ENCODE peak calls at places on chromosomes 2 and 18, in seven cellular contexts. J is adrenal gland, L is brain microvascular endothelial cell, C is A549, B is SJCRH30, Z is astrocyte, P is substantia nigra. S is an unnamed sample.

GRCh38 chr2:178761759-178762371 is 45.4 kb downstream of the TTN start:
- DNase-seq in J (no peak), L (peak), C (peak), B (peak), Z (peak), P (no peak), S (peak)

GRCh38 chr18:28412521-28412920 is 235.6 kb upstream of the CDH2 start:
- DNase-seq in J (no peak), L (no peak), C (no peak), B (peak), Z (peak), P (no peak), S (no peak)

GRCh38 chr2:26033270-26033768 is 565 bp upstream of the RAB10 start:
- DNase-seq in J (peak), L (peak), C (peak), B (peak), Z (peak), P (peak), S (peak)

GRCh38 chr2:25539141-25539540 is 134.2 kb downstream of the DTNB start:
- DNase-seq in J (no peak), L (no peak), C (no peak), B (no peak), Z (peak), P (no peak), S (no peak)

GRCh38 chr2:229407170-229407569 is 136.1 kb upstream of the PID1 start:
- DNase-seq in J (peak), L (peak), C (peak), B (peak), Z (peak), P (peak), S (peak)

GRCh38 chr2:204880928-204881327 is 335.7 kb downstream of the PARD3B start:
- DNase-seq in J (no peak), L (no peak), C (no peak), B (no peak), Z (no peak), P (no peak), S (no peak)

GRCh38 chr18:48735856-48736255 is 197.0 kb downstream of the CTIF start:
- DNase-seq in J (no peak), L (no peak), C (no peak), B (no peak), Z (no peak), P (no peak), S (peak)

GRCh38 chr18:47595816-47596501 is 334.5 kb downstream of the SMAD2 start:
- DNase-seq in J (no peak), L (no peak), C (peak), B (peak), Z (no peak), P (no peak), S (no peak)

GRCh38 chr18:58570360-58571064 is 58.4 kb downstream of the ALPK2 start:
- DNase-seq in J (no peak), L (no peak), C (no peak), B (no peak), Z (no peak), P (no peak), S (no peak)

GRCh38 chr2:99878951-99879350 is 263.4 kb downstream of the AFF3 start:
- DNase-seq in J (no peak), L (peak), C (no peak), B (no peak), Z (peak), P (no peak), S (no peak)

DNA sequence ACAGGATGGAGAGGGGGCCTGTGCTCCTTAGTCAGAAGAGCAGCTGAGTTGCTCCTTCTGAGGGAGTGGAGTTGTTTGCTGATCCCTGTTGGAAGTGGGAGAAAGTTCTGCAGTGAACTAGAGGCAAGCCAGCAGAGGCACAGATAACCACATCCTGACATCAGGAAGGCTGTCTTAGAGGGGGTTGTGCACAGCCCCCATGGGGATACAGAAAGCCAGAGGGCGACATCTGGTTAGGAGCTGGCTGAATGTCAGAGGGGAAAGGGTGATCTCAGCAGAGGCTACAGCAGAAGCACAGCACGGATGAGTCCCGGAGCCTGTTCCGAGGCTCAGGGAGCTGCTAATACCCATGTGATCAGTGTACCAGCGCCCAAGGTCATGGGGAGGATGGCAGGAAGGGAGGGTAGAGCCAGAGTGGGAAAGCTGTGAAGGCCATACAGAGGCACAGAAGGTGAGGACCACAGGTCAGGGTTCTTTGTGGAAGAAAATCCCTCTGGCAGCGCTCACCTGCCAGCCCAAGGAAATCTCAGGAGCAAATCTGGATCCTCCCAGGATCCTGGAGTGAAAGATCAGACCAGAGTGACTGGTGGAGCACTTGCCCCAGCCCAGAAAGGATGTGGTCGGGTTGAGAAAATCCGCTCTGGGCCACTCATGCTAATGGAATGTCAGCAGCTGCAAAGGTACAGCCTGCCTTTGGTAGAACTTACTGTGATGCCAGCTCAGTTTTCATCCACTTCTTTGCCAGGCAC is 111.8 kb downstream of the STPG4 start:
- DNase-seq in J (peak), L (peak), C (peak), B (peak), Z (peak), P (no peak), S (peak)
- H3K27ac ChIP-seq in J (peak), L (peak), C (peak), B (peak), Z (peak), P (peak), S (peak)

GRCh38 chr2:55856936-55857335 is 66.6 kb downstream of the EFEMP1 start:
- DNase-seq in J (no peak), L (no peak), C (peak), B (no peak), Z (peak), P (no peak), S (peak)

GRCh38 chr2:55859875-55860274 is 63.7 kb downstream of the EFEMP1 start:
- DNase-seq in J (no peak), L (no peak), C (no peak), B (no peak), Z (no peak), P (no peak), S (no peak)

GRCh38 chr2:55862269-55862668 is 61.3 kb downstream of the EFEMP1 start:
- DNase-seq in J (no peak), L (peak), C (peak), B (no peak), Z (peak), P (no peak), S (no peak)

GRCh38 chr2:55861733-55862132 is 61.8 kb downstream of the EFEMP1 start:
- DNase-seq in J (no peak), L (no peak), C (no peak), B (no peak), Z (no peak), P (no peak), S (no peak)

DNA sequence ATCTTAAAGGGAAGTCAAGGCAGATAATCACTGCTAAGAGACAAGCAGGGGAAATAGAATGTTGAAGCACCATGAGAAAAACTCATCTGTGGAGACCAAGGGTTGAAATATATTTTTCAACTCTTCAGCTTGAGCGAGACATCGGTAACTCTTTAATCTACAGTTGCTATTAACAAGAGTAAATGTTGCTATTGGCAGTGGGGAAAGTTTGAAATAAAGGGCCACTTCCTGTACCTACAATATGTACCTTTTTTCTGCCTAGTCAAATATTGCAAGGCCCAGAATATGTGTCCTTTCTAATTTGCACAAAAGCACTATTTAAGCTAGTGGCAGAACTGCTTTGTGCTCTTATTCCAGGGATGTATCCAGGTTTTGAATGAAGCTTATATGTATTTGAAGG is 65.8 kb downstream of the EFEMP1 start:
- DNase-seq in J (no peak), L (no peak), C (no peak), B (no peak), Z (no peak), P (no peak), S (no peak)
- H3K27ac ChIP-seq in J (no peak), L (no peak), C (peak), B (no peak), Z (no peak), P (no peak), S (peak)

DNA sequence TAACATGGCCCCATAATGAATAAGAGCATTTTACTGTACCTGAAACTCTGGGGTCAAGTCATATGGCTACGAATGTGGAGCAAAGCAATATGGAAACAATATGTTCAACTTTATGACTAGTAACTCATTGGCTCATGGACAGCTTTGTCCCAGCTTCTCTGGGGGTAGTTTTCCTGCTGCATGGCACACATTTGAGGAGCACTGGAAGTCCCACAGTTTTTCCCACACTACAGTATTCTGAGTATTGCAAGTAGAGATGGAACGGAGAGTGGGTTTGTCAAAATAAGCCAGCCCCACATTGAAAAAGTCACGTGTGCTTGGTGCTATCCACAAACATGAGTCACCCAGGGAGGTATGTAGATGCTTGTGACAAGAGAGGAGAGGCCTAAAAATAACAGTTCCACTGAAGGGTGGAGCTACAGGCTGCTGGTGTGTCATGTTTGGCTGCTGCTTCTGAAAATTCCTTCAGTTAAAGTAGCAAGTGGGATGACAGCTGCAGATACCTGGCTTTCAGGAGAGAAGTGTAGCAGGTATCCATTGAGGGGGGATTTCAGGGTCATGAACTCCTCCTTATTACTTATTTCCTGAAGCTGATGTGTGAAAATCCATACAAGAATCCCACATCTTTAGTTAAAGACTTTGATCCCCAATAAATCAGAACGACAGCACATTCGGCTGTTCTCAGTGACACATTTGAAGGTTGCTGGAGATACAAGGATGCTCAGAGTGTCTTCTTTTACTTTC is 48.3 kb upstream of the CTAGE1 start:
- DNase-seq in J (peak), L (peak), C (peak), B (peak), Z (peak), P (no peak), S (peak)
- H3K27ac ChIP-seq in J (no peak), L (peak), C (peak), B (no peak), Z (peak), P (no peak), S (peak)

DNA sequence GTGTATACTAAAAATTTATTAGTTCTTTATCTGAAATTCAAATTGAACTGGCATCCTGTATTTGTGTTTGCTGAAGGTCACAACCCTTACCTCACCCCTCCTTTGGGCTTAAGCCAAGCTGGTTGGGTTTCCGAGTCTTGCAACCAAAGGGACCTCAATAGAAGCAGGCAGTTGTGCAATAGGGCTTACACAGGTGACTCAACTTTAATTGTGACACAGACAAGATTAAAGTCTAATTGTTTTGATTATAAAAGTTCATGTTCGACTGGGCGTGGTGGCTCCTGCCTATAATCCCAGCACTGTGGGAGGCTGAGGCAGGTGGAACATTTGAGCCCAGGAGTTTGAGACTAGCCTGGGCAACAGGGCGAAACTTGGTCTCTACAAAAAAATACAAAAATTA is 71.5 kb downstream of the RAB31 start:
- DNase-seq in J (peak), L (no peak), C (peak), B (no peak), Z (no peak), P (no peak), S (no peak)
- H3K27ac ChIP-seq in J (peak), L (no peak), C (peak), B (no peak), Z (no peak), P (no peak), S (no peak)

GRCh38 chr2:84960157-84960506 is 10.8 kb upstream of the KCMF1 start:
- DNase-seq in J (no peak), L (no peak), C (no peak), B (no peak), Z (no peak), P (no peak), S (no peak)

GRCh38 chr2:84959494-84960156 is 11.3 kb upstream of the KCMF1 start:
- DNase-seq in J (no peak), L (no peak), C (peak), B (peak), Z (no peak), P (no peak), S (peak)

GRCh38 chr2:84958135-84959044 is 12.6 kb upstream of the KCMF1 start:
- DNase-seq in J (peak), L (peak), C (peak), B (peak), Z (peak), P (no peak), S (peak)

GRCh38 chr2:84957771-84958134 is 13.2 kb upstream of the KCMF1 start:
- DNase-seq in J (no peak), L (no peak), C (no peak), B (no peak), Z (no peak), P (no peak), S (no peak)

GRCh38 chr2:84959045-84959493 is 11.9 kb upstream of the KCMF1 start:
- DNase-seq in J (no peak), L (peak), C (peak), B (peak), Z (peak), P (no peak), S (peak)
- H3K27ac ChIP-seq in J (no peak), L (peak), C (peak), B (no peak), Z (peak), P (no peak), S (peak)

GRCh38 chr2:98702127-98702802 is 28.7 kb downstream of the MGAT4A start:
- DNase-seq in J (peak), L (no peak), C (no peak), B (no peak), Z (no peak), P (peak), S (no peak)
- H3K27ac ChIP-seq in J (no peak), L (no peak), C (no peak), B (no peak), Z (no peak), P (peak), S (no peak)

GRCh38 chr2:128160616-128161275 is 69.7 kb downstream of the UGGT1 start:
- DNase-seq in J (no peak), L (no peak), C (no peak), B (no peak), Z (no peak), P (no peak), S (no peak)
- H3K27ac ChIP-seq in J (no peak), L (no peak), C (no peak), B (no peak), Z (no peak), P (no peak), S (no peak)